ENCODE peak calls at places on chromosomes 13 and 19, in five cellular contexts. E, J, K, Z and S are unnamed samples.

GRCh38 chr13:31756346-31756745 is 17.0 kb downstream of the RXFP2 start:
- DNase-seq in E (no peak), J (peak), K (no peak), Z (peak), S (peak)

GRCh38 chr19:16025108-16026101 is 50.9 kb upstream of the TPM4 start:
- DNase-seq in E (peak), J (peak), K (no peak), Z (peak), S (peak)

GRCh38 chr13:113820813-113821651 is 42.8 kb downstream of the GAS6 start:
- DNase-seq in E (peak), J (peak), K (no peak), Z (peak), S (peak)

GRCh38 chr13:27186295-27186694 is 14.7 kb upstream of the USP12 start:
- DNase-seq in E (no peak), J (no peak), K (no peak), Z (no peak), S (no peak)

GRCh38 chr19:38686530-38686888 is 39.1 kb downstream of the ACTN4 start:
- DNase-seq in E (no peak), J (no peak), K (no peak), Z (no peak), S (no peak)

GRCh38 chr13:40595693-40596092 is 70.7 kb downstream of the FOXO1 start:
- DNase-seq in E (peak), J (peak), K (no peak), Z (peak), S (peak)

GRCh38 chr19:5893907-5894703 is 9.5 kb downstream of the NDUFA11 start:
- DNase-seq in E (no peak), J (no peak), K (no peak), Z (no peak), S (no peak)

GRCh38 chr13:98272549-98272948 is 95.5 kb upstream of the RNF113B start:
- DNase-seq in E (no peak), J (no peak), K (no peak), Z (no peak), S (no peak)

GRCh38 chr13:26950546-26950945 is 190.0 kb upstream of the GPR12 start:
- DNase-seq in E (no peak), J (no peak), K (no peak), Z (no peak), S (no peak)

GRCh38 chr19:5057860-5058259 is 88.9 kb downstream of the KDM4B start:
- DNase-seq in E (no peak), J (peak), K (no peak), Z (no peak), S (peak)

GRCh38 chr13:48660356-48661076 is 6.8 kb downstream of the CYSLTR2 start:
- DNase-seq in E (peak), J (no peak), K (no peak), Z (no peak), S (no peak)

GRCh38 chr19:38095411-38096308 is 128.4 kb downstream of the DPF1 start:
- DNase-seq in E (peak), J (peak), K (peak), Z (peak), S (peak)

GRCh38 chr13:41645313-41645712 is 188.0 kb downstream of the RGCC start:
- DNase-seq in E (peak), J (peak), K (peak), Z (peak), S (peak)

GRCh38 chr13:44276061-44276460 is 97.6 kb upstream of the SERP2 start:
- DNase-seq in E (no peak), J (no peak), K (no peak), Z (no peak), S (no peak)

GRCh38 chr13:44273991-44274810 is 99.4 kb upstream of the SERP2 start:
- DNase-seq in E (peak), J (peak), K (no peak), Z (no peak), S (peak)

GRCh38 chr13:44272692-44273091 is 100.9 kb upstream of the SERP2 start:
- DNase-seq in E (no peak), J (peak), K (no peak), Z (peak), S (peak)

GRCh38 chr13:44273216-44273615 is 100.4 kb upstream of the SERP2 start:
- DNase-seq in E (no peak), J (no peak), K (no peak), Z (no peak), S (no peak)

GRCh38 chr13:44274838-44275237 is 98.8 kb upstream of the SERP2 start:
- DNase-seq in E (peak), J (no peak), K (no peak), Z (no peak), S (peak)
- H3K4me3 ChIP-seq in E (no peak), J (no peak), K (peak), Z (peak), S (no peak)

GRCh38 chr19:40528533-40529092 is 48.1 kb upstream of the SHKBP1 start:
- DNase-seq in E (no peak), J (no peak), K (no peak), Z (no peak), S (no peak)

GRCh38 chr19:40529093-40529954 is 47.3 kb upstream of the SHKBP1 start:
- DNase-seq in E (peak), J (peak), K (peak), Z (peak), S (peak)

GRCh38 chr19:40530091-40530901 is 46.4 kb upstream of the SHKBP1 start:
- DNase-seq in E (peak), J (no peak), K (peak), Z (no peak), S (no peak)

GRCh38 chr19:40534148-40534547 is 42.5 kb upstream of the SHKBP1 start:
- DNase-seq in E (no peak), J (no peak), K (peak), Z (no peak), S (no peak)

DNA sequence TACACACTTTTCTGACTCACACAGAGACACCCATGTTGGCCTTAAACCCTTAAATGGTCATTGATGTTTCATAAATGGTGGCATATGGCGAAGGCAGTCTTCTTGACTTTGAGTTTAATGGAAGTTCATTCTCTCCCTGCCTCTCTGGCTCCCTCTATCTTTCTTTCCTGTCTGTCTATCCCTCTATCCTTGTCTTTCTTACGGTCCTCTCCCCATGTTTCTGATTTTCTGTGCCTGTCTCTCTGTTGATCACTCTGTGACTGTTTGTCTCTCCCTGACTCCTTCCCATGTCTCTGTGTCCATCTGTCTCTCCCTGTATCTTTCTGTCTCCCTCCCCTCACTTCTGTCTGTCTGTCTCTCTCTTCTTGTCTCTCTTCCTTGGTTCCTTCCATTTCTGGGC is 43.2 kb upstream of the SHKBP1 start:
- DNase-seq in E (no peak), J (no peak), K (no peak), Z (no peak), S (peak)
- TF ChIP-seq CTCF in E (peak), J (peak), K (no peak), Z (peak), S (peak)

DNA sequence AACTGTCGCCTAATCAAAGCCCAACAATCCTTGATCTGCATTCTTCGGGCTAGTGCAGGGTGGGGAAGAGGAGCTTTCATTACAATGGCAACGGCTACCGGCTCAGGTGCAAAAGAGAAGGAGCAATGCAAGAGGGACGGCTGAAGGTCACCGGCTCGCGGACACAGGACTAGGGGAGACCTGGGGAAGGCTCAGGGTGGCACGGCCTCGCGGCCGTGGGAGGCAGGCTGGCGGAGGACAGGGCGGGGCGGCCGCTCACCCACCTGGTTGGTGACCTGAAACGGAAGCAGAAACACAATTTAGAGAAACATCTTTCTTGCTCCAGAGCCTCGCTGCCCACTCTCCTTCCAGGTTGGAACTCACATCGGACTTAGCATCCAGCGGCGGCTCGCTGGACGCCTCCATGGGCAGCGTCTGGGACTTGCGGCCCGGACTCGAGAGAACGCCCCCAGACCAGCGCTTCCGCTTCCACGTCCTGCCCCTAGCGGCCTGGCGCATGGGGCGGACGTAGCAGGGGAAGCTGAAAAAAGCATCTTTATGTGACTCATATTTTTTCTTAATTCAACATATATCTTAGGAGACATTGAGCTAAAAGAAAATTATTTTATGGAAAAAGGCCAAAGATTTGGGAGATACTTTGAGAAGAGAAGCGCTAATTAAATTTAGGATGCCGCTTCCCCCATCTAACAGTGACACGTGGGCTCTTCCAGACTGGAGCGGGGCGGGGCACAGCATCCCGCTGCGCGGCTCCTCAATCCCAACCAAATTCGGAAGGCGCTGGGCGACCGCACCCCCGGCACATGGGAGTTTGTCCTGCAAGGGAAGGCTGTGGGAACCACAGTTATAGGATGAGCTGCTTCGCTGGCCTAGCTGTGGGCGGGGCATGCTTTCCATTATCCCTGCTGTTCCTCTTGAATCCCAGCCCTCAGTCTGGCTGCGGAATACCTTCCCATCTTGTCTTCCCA is at the start of gene COMMD6:
- DNase-seq in E (peak), J (peak), K (peak), Z (peak), S (peak)
- H3K4me3 ChIP-seq in E (peak), J (peak), K (peak), Z (peak), S (peak)

DNA sequence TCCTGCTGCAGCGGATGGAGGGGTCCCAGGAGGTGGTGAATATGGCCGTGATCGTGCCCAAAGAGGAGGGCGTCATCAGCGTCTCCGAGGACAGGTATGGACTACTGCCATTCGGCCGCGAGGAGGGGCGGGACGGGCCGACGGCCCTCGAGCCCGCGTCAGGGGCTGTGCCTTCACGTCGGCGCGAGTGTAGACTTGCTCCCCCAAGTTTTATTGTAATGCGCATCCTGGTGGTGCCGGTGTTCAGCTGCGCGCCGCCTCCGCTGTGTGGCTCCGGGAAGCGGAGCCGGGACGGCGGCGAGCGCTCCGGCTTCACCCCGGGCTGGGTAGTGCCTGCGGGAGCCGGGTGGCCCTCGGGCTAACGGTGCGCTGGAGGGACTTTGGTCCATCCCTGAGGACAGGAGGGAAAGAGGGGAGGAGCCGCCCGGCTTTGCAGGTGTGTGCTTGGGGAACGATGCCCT is 499 bp downstream of the WDFY2 start:
- DNase-seq in E (peak), J (peak), K (no peak), Z (peak), S (peak)
- TF ChIP-seq CTCF in E (no peak), J (no peak), K (no peak), Z (no peak), S (no peak)

GRCh38 chr13:45055902-45056648 is 64.2 kb upstream of the GTF2F2 start:
- DNase-seq in E (no peak), J (peak), K (no peak), Z (peak), S (peak)
- H3K4me3 ChIP-seq in E (no peak), J (no peak), K (no peak), Z (peak), S (peak)